ENCODE peak calls at places on chromosome 15, in four cellular contexts. T is fibroblast of pulmonary artery, G is AG10803, A is gastrocnemius medialis. H is an unnamed sample.

GRCh38 chr15:38707802-38708671 is 143.4 kb upstream of the RASGRP1 start:
- DNase-seq in T (peak; percentile 83), G (peak; percentile 80), A (no peak), H (peak; percentile 55)

GRCh38 chr15:100439566-100439965 is 89.2 kb downstream of the CERS3 start:
- DNase-seq in T (no peak), G (no peak), A (no peak), H (no peak)

GRCh38 chr15:48617619-48618018 is 27.9 kb downstream of the FBN1 start:
- DNase-seq in T (peak; percentile 94), G (peak; percentile 93), A (peak; percentile 17), H (peak; percentile 95)

GRCh38 chr15:51776952-51777574 is 25.7 kb downstream of the TMOD2 start:
- DNase-seq in T (peak; percentile 90), G (peak; percentile 75), A (peak; percentile 40), H (peak; percentile 74)

GRCh38 chr15:60928210-60928609 is 300.9 kb downstream of the RORA start:
- DNase-seq in T (no peak), G (no peak), A (no peak), H (no peak)

GRCh38 chr15:58401991-58402649 is 29.7 kb upstream of the LIPC start:
- DNase-seq in T (peak; percentile 52), G (peak; percentile 19), A (no peak), H (no peak)

GRCh38 chr15:56051700-56052099 is 58.3 kb upstream of the NEDD4 start:
- DNase-seq in T (no peak), G (no peak), A (no peak), H (no peak)

GRCh38 chr15:26891448-26891881 is 24.6 kb downstream of the GABRA5 start:
- DNase-seq in T (peak; percentile 71), G (peak; percentile 67), A (no peak), H (peak; percentile 57)

GRCh38 chr15:45364271-45364670 is 14.1 kb downstream of the GATM start:
- DNase-seq in T (no peak), G (no peak), A (no peak), H (no peak)

GRCh38 chr15:68653031-68653635 is 74.3 kb downstream of the CORO2B start:
- DNase-seq in T (no peak), G (no peak), A (no peak), H (no peak)

GRCh38 chr15:28002136-28002861 is 96.8 kb downstream of the OCA2 start:
- DNase-seq in T (no peak), G (no peak), A (no peak), H (no peak)

GRCh38 chr15:68729789-68730201 is 90.9 kb downstream of the ANP32A start:
- DNase-seq in T (peak; percentile 46), G (peak; percentile 55), A (no peak), H (peak; percentile 19)

GRCh38 chr15:99211926-99212325 is 37.5 kb downstream of the TTC23 start:
- DNase-seq in T (peak; percentile 13), G (peak; percentile 40), A (peak; percentile 64), H (no peak)

GRCh38 chr15:39854161-39854560 is 65.9 kb downstream of the GPR176 start:
- DNase-seq in T (peak; percentile 64), G (peak; percentile 50), A (no peak), H (no peak)

GRCh38 chr15:50051811-50052419 is 67.1 kb downstream of the ATP8B4 start:
- DNase-seq in T (peak; percentile 90), G (peak; percentile 89), A (no peak), H (peak; percentile 75)

GRCh38 chr15:79065744-79066376 is 24.7 kb downstream of the RASGRF1 start:
- DNase-seq in T (no peak), G (no peak), A (no peak), H (no peak)

GRCh38 chr15:101170568-101171350 is 81.1 kb downstream of the CHSY1 start:
- DNase-seq in T (peak; percentile 74), G (peak; percentile 80), A (no peak), H (no peak)

GRCh38 chr15:51759557-51760070 is 8.2 kb downstream of the TMOD2 start:
- DNase-seq in T (peak; percentile 97), G (peak; percentile 98), A (no peak), H (peak; percentile 92)

GRCh38 chr15:101187820-101188516 is 63.9 kb downstream of the CHSY1 start:
- DNase-seq in T (peak; percentile 96), G (peak; percentile 88), A (no peak), H (peak; percentile 88)

GRCh38 chr15:72844067-72844466 is 60.5 kb upstream of the ADPGK start:
- DNase-seq in T (no peak), G (no peak), A (no peak), H (no peak)

GRCh38 chr15:78051622-78052405 is 25.7 kb downstream of the TBC1D2B start:
- DNase-seq in T (peak; percentile 64), G (no peak), A (no peak), H (no peak)

DNA sequence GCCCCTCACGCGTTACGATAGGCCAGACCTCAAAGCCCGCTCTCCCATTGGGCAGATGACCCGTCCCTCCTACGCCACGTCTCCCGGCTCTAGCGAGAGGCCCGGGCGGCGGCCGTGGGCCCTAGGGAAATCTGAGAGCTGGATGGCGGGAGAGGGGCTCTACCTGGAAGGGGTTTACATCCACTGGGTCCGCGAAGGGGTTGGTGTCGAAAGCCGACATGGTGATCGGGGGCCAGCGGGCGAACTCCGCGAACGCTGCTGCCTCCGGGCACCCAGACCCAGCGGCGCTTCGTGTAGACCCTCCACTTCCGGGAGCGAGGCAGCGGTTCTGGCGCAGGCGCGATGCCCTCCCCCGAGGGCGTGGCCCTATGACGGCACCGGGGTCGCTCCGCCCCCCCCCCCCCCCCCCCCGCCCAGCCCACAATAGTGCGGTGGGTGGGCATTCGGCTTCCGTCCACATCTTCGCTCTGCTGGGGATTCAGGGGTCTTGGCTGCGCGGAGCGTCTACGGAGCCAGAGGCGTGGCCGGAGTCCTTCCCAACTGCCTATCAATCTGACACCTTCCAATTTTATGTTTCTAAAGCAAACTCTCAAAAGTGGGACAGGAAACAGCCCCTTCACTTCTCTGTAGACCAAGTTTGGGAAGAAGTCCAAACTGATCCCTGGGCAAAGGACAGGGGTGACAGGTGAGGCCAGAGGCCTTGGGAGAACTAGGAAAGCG is at the start of gene SCAMP2:
- DNase-seq in T (peak; percentile 95), G (peak; percentile 94), A (peak; percentile 94), H (peak; percentile 86)
- H3K4me3 ChIP-seq in T (peak within 1 kb of the TSS; percentile 71), G (peak within 1 kb of the TSS; percentile 94), A (peak within 1 kb of the TSS; percentile 77), H (peak within 1 kb of the TSS; percentile 56)

DNA sequence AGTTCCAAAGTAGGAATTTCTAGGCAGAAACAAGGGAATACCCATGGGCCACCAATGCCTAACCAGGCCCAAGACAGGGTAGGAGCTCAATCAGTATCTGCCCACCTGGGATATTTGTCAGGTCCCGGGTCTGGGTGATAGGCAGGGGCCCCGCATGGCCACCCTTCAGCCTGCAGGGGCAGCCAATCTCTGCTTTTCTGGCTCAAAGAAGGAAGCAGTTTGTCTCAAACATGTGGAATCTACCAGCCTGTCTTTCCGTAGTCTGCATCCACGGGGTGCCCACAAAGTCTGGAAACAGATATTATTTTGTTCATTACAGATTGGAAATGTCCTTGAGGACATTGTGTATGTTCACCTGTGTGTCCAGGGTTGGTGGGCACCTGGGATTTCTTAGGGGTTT is 56.2 kb downstream of the CEMIP start:
- DNase-seq in T (no peak), G (no peak), A (no peak), H (no peak)
- TF ChIP-seq CTCF in T (no peak), G (peak; percentile 21), A (no peak), H (no peak)

GRCh38 chr15:96411056-96412031 is 80.8 kb downstream of the NR2F2 start:
- DNase-seq in T (no peak), G (no peak), A (no peak), H (no peak)

GRCh38 chr15:96407482-96407881 is 77.0 kb downstream of the NR2F2 start:
- DNase-seq in T (no peak), G (no peak), A (no peak), H (no peak)

GRCh38 chr15:96408591-96409183 is 78.2 kb downstream of the NR2F2 start:
- DNase-seq in T (no peak), G (no peak), A (no peak), H (no peak)

GRCh38 chr15:96410175-96411055 is 79.9 kb downstream of the NR2F2 start:
- DNase-seq in T (no peak), G (no peak), A (no peak), H (no peak)

GRCh38 chr15:96409231-96410138 is 79.0 kb downstream of the NR2F2 start:
- DNase-seq in T (no peak), G (no peak), A (no peak), H (no peak)
- H3K4me3 ChIP-seq in T (no peak overlapping the region), G (no peak overlapping the region), A (peak overlapping the region; percentile 38), H (peak overlapping the region; percentile 13)

GRCh38 chr15:63403254-63403945 is 21.8 kb upstream of the CA12 start:
- DNase-seq in T (peak; percentile 16), G (no peak), A (no peak), H (no peak)

GRCh38 chr15:63398456-63398855 is 16.8 kb upstream of the CA12 start:
- DNase-seq in T (no peak), G (no peak), A (no peak), H (no peak)

GRCh38 chr15:63401714-63402497 is 20.3 kb upstream of the CA12 start:
- DNase-seq in T (no peak), G (no peak), A (no peak), H (no peak)

GRCh38 chr15:63402498-63403253 is 21.0 kb upstream of the CA12 start:
- DNase-seq in T (peak; percentile 71), G (peak; percentile 33), A (no peak), H (no peak)

GRCh38 chr15:63401078-63401477 is 19.4 kb upstream of the CA12 start:
- DNase-seq in T (no peak), G (no peak), A (no peak), H (no peak)
- TF ChIP-seq CTCF in T (no peak), G (no peak), A (no peak), H (no peak)

GRCh38 chr15:31225356-31225955 is 101.2 kb upstream of the KLF13 start:
- DNase-seq in T (no peak), G (no peak), A (no peak), H (no peak)
- H3K4me3 ChIP-seq in T (no peak overlapping the region), G (no peak overlapping the region), A (no peak overlapping the region), H (no peak overlapping the region)

GRCh38 chr15:76333720-76334437 is 2.7 kb upstream of the ISL2 start:
- DNase-seq in T (no peak), G (no peak), A (no peak), H (no peak)
- TF ChIP-seq CTCF in T (peak; percentile 22), G (peak; percentile 12), A (no peak), H (peak; percentile 37)

DNA sequence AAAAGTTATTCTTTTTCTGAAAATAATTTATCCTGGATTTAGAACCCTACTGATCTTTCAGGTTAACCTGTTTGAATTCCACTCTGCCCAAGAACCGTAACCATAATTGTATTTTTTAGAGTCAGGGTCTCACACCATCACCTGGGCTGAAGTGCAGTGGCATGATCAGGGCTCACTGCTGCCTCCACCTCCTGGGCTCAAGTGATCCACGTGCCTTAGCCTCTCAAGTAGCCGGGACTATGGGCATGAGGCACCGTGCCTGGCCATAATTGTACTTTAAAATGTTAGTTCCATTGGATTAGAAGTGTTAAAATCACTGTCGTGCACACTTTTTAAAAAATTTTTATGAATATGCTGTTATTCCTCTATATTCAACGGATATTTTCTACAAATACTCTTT is 1.0 kb upstream of the MTMR10 start:
- DNase-seq in T (no peak), G (no peak), A (peak; percentile 31), H (no peak)
- H3K4me3 ChIP-seq in T (peak overlapping the region; percentile 87), G (peak overlapping the region; percentile 84), A (peak overlapping the region; percentile 100), H (peak overlapping the region; percentile 95)

H was measured in astrocyte of the cerebellum.